ENCODE peak calls at places on chromosomes 2 and 18, in seven cellular contexts. One of them, this sample, is unnamed.

GRCh38 chr2:160927335-160927734 is 232.9 kb upstream of the TANK start:
- DNase-seq in astrocyte: no peak
- DNase-seq in GM20000: no peak
- DNase-seq in K562: no peak
- DNase-seq in lower lobe of right lung: no peak
- DNase-seq in fibroblast of the aortic adventitia: no peak
- DNase-seq in cardiac fibroblast: no peak
- DNase-seq in this sample: no peak

GRCh38 chr2:26039603-26040367 is 5.9 kb downstream of the RAB10 start:
- DNase-seq in cardiac fibroblast: no peak
- DNase-seq in lower lobe of right lung: no peak
- DNase-seq in GM20000: no peak
- DNase-seq in K562: no peak
- DNase-seq in fibroblast of the aortic adventitia: no peak
- DNase-seq in astrocyte: no peak
- DNase-seq in this sample: no peak

GRCh38 chr2:104415284-104415683 is 438.6 kb upstream of the POU3F3 start:
- DNase-seq in K562: no peak
- DNase-seq in GM20000: no peak
- DNase-seq in cardiac fibroblast: no peak
- DNase-seq in lower lobe of right lung: no peak
- DNase-seq in fibroblast of the aortic adventitia: no peak
- DNase-seq in astrocyte: no peak
- DNase-seq in this sample: no peak

GRCh38 chr18:78770149-78771139 is 209.2 kb upstream of the SALL3 start:
- DNase-seq in lower lobe of right lung: no peak
- DNase-seq in astrocyte: no peak
- DNase-seq in cardiac fibroblast: no peak
- DNase-seq in GM20000: no peak
- DNase-seq in K562: no peak
- DNase-seq in fibroblast of the aortic adventitia: no peak
- DNase-seq in this sample: no peak

GRCh38 chr2:208867374-208867773 is 460.8 kb downstream of the PTH2R start:
- DNase-seq in GM20000: no peak
- DNase-seq in astrocyte: no peak
- DNase-seq in fibroblast of the aortic adventitia: no peak
- DNase-seq in cardiac fibroblast: no peak
- DNase-seq in K562: no peak
- DNase-seq in lower lobe of right lung: no peak
- DNase-seq in this sample: no peak

GRCh38 chr2:160389875-160390274 is 103.7 kb downstream of the RBMS1 start:
- DNase-seq in lower lobe of right lung: no peak
- DNase-seq in GM20000: no peak
- DNase-seq in K562: no peak
- DNase-seq in astrocyte: peak
- DNase-seq in fibroblast of the aortic adventitia: peak
- DNase-seq in cardiac fibroblast: peak
- DNase-seq in this sample: no peak

GRCh38 chr2:15615310-15615920 is 23.7 kb downstream of the DDX1 start:
- DNase-seq in K562: no peak
- DNase-seq in GM20000: no peak
- DNase-seq in cardiac fibroblast: no peak
- DNase-seq in fibroblast of the aortic adventitia: no peak
- DNase-seq in astrocyte: no peak
- DNase-seq in lower lobe of right lung: no peak
- DNase-seq in this sample: no peak

GRCh38 chr2:157898591-157898996 is 22.5 kb upstream of the ACVR1 start:
- DNase-seq in cardiac fibroblast: peak
- DNase-seq in lower lobe of right lung: no peak
- DNase-seq in fibroblast of the aortic adventitia: peak
- DNase-seq in K562: peak
- DNase-seq in GM20000: peak
- DNase-seq in astrocyte: peak
- DNase-seq in this sample: peak

GRCh38 chr2:119856469-119856901 is 96.8 kb downstream of the PTPN4 start:
- DNase-seq in lower lobe of right lung: no peak
- DNase-seq in cardiac fibroblast: no peak
- DNase-seq in GM20000: no peak
- DNase-seq in K562: peak
- DNase-seq in fibroblast of the aortic adventitia: no peak
- DNase-seq in astrocyte: no peak
- DNase-seq in this sample: no peak

GRCh38 chr2:63059434-63060078 is 8.9 kb downstream of the OTX1 start:
- DNase-seq in K562: no peak
- DNase-seq in lower lobe of right lung: no peak
- DNase-seq in fibroblast of the aortic adventitia: no peak
- DNase-seq in cardiac fibroblast: no peak
- DNase-seq in astrocyte: no peak
- DNase-seq in GM20000: peak
- DNase-seq in this sample: peak

GRCh38 chr18:23578067-23578705 is 8.1 kb downstream of the NPC1 start:
- DNase-seq in cardiac fibroblast: no peak
- DNase-seq in fibroblast of the aortic adventitia: no peak
- DNase-seq in K562: no peak
- DNase-seq in astrocyte: no peak
- DNase-seq in GM20000: no peak
- DNase-seq in lower lobe of right lung: no peak
- DNase-seq in this sample: no peak

GRCh38 chr18:57443247-57443646 is 8.1 kb downstream of the ONECUT2 start:
- DNase-seq in cardiac fibroblast: no peak
- DNase-seq in lower lobe of right lung: no peak
- DNase-seq in fibroblast of the aortic adventitia: no peak
- DNase-seq in K562: no peak
- DNase-seq in astrocyte: no peak
- DNase-seq in GM20000: no peak
- DNase-seq in this sample: no peak

GRCh38 chr18:22020127-22020866 is 149.1 kb upstream of the GATA6 start:
- DNase-seq in lower lobe of right lung: no peak
- DNase-seq in astrocyte: no peak
- DNase-seq in cardiac fibroblast: no peak
- DNase-seq in GM20000: no peak
- DNase-seq in fibroblast of the aortic adventitia: no peak
- DNase-seq in K562: no peak
- DNase-seq in this sample: no peak

GRCh38 chr2:237665713-237666143 is 38.3 kb downstream of the LRRFIP1 start:
- DNase-seq in K562: no peak
- DNase-seq in fibroblast of the aortic adventitia: no peak
- DNase-seq in lower lobe of right lung: no peak
- DNase-seq in cardiac fibroblast: no peak
- DNase-seq in astrocyte: no peak
- DNase-seq in GM20000: peak
- DNase-seq in this sample: no peak

GRCh38 chr18:67421666-67422065 is 94.9 kb downstream of the DSEL start:
- DNase-seq in GM20000: no peak
- DNase-seq in K562: no peak
- DNase-seq in cardiac fibroblast: peak
- DNase-seq in astrocyte: peak
- DNase-seq in fibroblast of the aortic adventitia: peak
- DNase-seq in lower lobe of right lung: no peak
- DNase-seq in this sample: no peak

GRCh38 chr2:16069663-16069932 is 129.2 kb downstream of the MYCN start:
- DNase-seq in GM20000: no peak
- DNase-seq in lower lobe of right lung: no peak
- DNase-seq in astrocyte: no peak
- DNase-seq in cardiac fibroblast: no peak
- DNase-seq in K562: no peak
- DNase-seq in fibroblast of the aortic adventitia: no peak
- DNase-seq in this sample: no peak

GRCh38 chr18:8341481-8342230 is 267.6 kb upstream of the RAB12 start:
- DNase-seq in GM20000: no peak
- DNase-seq in lower lobe of right lung: no peak
- DNase-seq in astrocyte: peak
- DNase-seq in cardiac fibroblast: peak
- DNase-seq in fibroblast of the aortic adventitia: peak
- DNase-seq in K562: no peak
- DNase-seq in this sample: no peak

GRCh38 chr2:45176399-45176798 is 167.1 kb upstream of the SIX2 start:
- DNase-seq in fibroblast of the aortic adventitia: peak
- DNase-seq in astrocyte: peak
- DNase-seq in K562: no peak
- DNase-seq in GM20000: no peak
- DNase-seq in cardiac fibroblast: peak
- DNase-seq in lower lobe of right lung: no peak
- DNase-seq in this sample: no peak

GRCh38 chr2:48531141-48531648 is 1.2 kb downstream of the STON1 start:
- DNase-seq in astrocyte: peak
- DNase-seq in GM20000: no peak
- DNase-seq in lower lobe of right lung: no peak
- DNase-seq in K562: no peak
- DNase-seq in fibroblast of the aortic adventitia: peak
- DNase-seq in cardiac fibroblast: peak
- DNase-seq in this sample: peak

GRCh38 chr2:129731925-129732629 is 247.4 kb upstream of the RAB6C start:
- DNase-seq in cardiac fibroblast: no peak
- DNase-seq in GM20000: no peak
- DNase-seq in astrocyte: no peak
- DNase-seq in fibroblast of the aortic adventitia: no peak
- DNase-seq in lower lobe of right lung: no peak
- DNase-seq in K562: no peak
- DNase-seq in this sample: no peak

GRCh38 chr2:239103125-239104098 is 255.5 kb downstream of the TWIST2 start:
- DNase-seq in lower lobe of right lung: no peak
- DNase-seq in GM20000: no peak
- DNase-seq in K562: no peak
- DNase-seq in fibroblast of the aortic adventitia: no peak
- DNase-seq in astrocyte: no peak
- DNase-seq in cardiac fibroblast: no peak
- DNase-seq in this sample: no peak

DNA sequence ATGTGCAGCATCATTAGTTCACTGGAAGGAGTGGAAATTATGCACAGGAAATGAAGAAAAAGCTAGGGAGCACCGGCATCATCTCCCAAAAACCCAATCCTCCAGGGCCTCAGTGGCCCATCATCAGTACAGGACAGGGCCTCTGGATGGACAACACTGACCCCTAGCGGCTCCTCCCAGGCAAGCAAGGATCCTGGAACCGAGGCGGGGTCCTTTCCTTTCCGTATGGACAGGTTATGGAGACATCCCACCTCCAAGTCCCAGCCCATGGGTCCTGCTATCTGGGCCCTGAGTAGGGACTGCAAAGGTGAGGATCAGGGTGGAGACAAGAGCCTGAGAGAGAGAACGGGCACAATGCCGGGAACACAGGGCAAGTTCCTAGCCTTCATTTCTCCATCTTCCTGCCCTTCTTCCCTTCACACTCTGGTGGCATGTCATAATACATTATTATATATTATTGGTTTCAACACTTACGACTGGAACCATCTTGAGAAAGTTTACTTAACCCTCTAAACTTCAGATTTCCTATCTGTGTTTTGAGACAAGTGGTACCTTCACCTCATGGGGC is 68.2 kb downstream of the ZNF516 start:
- DNase-seq in cardiac fibroblast: peak
- DNase-seq in fibroblast of the aortic adventitia: peak
- DNase-seq in K562: peak
- DNase-seq in lower lobe of right lung: peak
- DNase-seq in GM20000: no peak
- DNase-seq in astrocyte: no peak
- DNase-seq in this sample: peak
- TF ChIP-seq CTCF in cardiac fibroblast: peak
- TF ChIP-seq CTCF in fibroblast of the aortic adventitia: peak
- TF ChIP-seq CTCF in K562: peak
- TF ChIP-seq CTCF in lower lobe of right lung: peak
- TF ChIP-seq CTCF in GM20000: peak
- TF ChIP-seq CTCF in astrocyte: peak
- TF ChIP-seq CTCF in this sample: no peak

GRCh38 chr2:10665833-10666232 is 23.9 kb downstream of the NOL10 start:
- DNase-seq in astrocyte: no peak
- DNase-seq in GM20000: no peak
- DNase-seq in cardiac fibroblast: no peak
- DNase-seq in fibroblast of the aortic adventitia: no peak
- DNase-seq in K562: no peak
- DNase-seq in lower lobe of right lung: no peak
- DNase-seq in this sample: no peak
- TF ChIP-seq CTCF in astrocyte: no peak
- TF ChIP-seq CTCF in GM20000: no peak
- TF ChIP-seq CTCF in cardiac fibroblast: no peak
- TF ChIP-seq CTCF in fibroblast of the aortic adventitia: no peak
- TF ChIP-seq CTCF in K562: no peak
- TF ChIP-seq CTCF in lower lobe of right lung: no peak
- TF ChIP-seq CTCF in this sample: no peak

GRCh38 chr18:45275367-45276113 is 339.7 kb upstream of the SLC14A2 start:
- DNase-seq in K562: peak
- DNase-seq in GM20000: peak
- DNase-seq in cardiac fibroblast: peak
- DNase-seq in lower lobe of right lung: no peak
- DNase-seq in astrocyte: no peak
- DNase-seq in fibroblast of the aortic adventitia: peak
- DNase-seq in this sample: no peak
- TF ChIP-seq CTCF in K562: peak
- TF ChIP-seq CTCF in GM20000: peak
- TF ChIP-seq CTCF in cardiac fibroblast: peak
- TF ChIP-seq CTCF in lower lobe of right lung: peak
- TF ChIP-seq CTCF in astrocyte: peak
- TF ChIP-seq CTCF in fibroblast of the aortic adventitia: peak
- TF ChIP-seq CTCF in this sample: peak

DNA sequence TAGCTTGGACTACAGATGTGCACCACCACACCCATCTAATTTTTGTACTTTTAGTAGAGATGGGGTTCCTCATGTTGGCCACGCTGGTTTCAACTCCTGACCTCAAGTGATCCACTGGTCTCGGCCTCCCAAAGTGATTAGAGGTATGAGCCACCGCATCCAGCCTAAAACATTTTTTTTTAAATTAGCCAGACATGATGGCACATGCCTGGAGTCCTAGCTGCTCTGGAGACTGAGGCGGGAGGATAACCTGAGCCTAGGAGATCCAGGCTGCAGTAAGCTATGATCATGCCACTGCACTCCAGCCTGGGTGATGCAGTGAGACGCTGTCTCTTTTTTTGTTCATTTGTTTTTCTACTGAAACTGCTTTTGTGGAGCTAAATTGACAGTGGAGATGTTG is 64.6 kb upstream of the ATG16L1 start:
- DNase-seq in lower lobe of right lung: no peak
- DNase-seq in fibroblast of the aortic adventitia: no peak
- DNase-seq in K562: no peak
- DNase-seq in GM20000: no peak
- DNase-seq in cardiac fibroblast: no peak
- DNase-seq in astrocyte: no peak
- DNase-seq in this sample: no peak
- TF ChIP-seq CTCF in lower lobe of right lung: no peak
- TF ChIP-seq CTCF in fibroblast of the aortic adventitia: no peak
- TF ChIP-seq CTCF in K562: no peak
- TF ChIP-seq CTCF in GM20000: no peak
- TF ChIP-seq CTCF in cardiac fibroblast: no peak
- TF ChIP-seq CTCF in astrocyte: no peak
- TF ChIP-seq CTCF in this sample: no peak

This sample was measured in activated CD8-positive, alpha-beta T cell treated with anti-CD3 and anti-CD28 coated beads for 36 hours.